ENCODE peak calls at places on chromosomes 16 and 17, in six cellular contexts. U, J, Z, I, T and G are unnamed samples.

GRCh38 chr17:80279895-80280294 is 19.2 kb downstream of the RNF213 start:
- DNase-seq in T (no peak), Z (peak), I (no peak), U (no peak), J (no peak), G (no peak)

GRCh38 chr17:74235040-74235581 is 21.7 kb downstream of the TTYH2 start:
- DNase-seq in Z (no peak), I (peak), J (no peak), U (no peak), T (no peak), G (no peak)

GRCh38 chr16:87581867-87582220 is 20.5 kb upstream of the JPH3 start:
- DNase-seq in T (no peak), I (no peak), U (no peak), Z (peak), J (no peak), G (no peak)

GRCh38 chr17:42277342-42277712 is 1.1 kb upstream of the STAT5B start:
- DNase-seq in U (no peak), I (no peak), Z (no peak), J (no peak), T (no peak), G (no peak)

GRCh38 chr16:2856061-2856670 is 1.8 kb downstream of the PRSS22 start:
- DNase-seq in T (peak), J (peak), Z (no peak), U (peak), I (no peak), G (peak)

GRCh38 chr17:58330997-58331814 is 2.6 kb upstream of the TSPOAP1 start:
- DNase-seq in I (peak), T (peak), U (peak), J (no peak), Z (no peak), G (peak)

GRCh38 chr17:50798424-50799344 is 31.4 kb upstream of the ANKRD40CL start:
- DNase-seq in Z (no peak), U (no peak), T (no peak), J (no peak), I (no peak), G (no peak)

GRCh38 chr17:73338050-73338491 is 26.3 kb upstream of the CDC42EP4 start:
- DNase-seq in U (no peak), J (peak), Z (peak), T (no peak), I (no peak), G (no peak)

GRCh38 chr16:84827131-84827574 is 7.4 kb downstream of the CRISPLD2 start:
- DNase-seq in I (no peak), J (no peak), T (no peak), Z (peak), U (no peak), G (no peak)

GRCh38 chr17:7557825-7558543 is 566 bp upstream of the TNFSF13 start:
- DNase-seq in I (peak), T (no peak), J (peak), Z (peak), U (no peak), G (peak)

GRCh38 chr17:42744806-42745617 is at the start of gene EZH1:
- DNase-seq in U (peak), T (peak), J (peak), Z (peak), I (peak), G (peak)

GRCh38 chr17:65043802-65044201 is 12.7 kb downstream of the GNA13 start:
- DNase-seq in T (no peak), U (no peak), J (no peak), I (no peak), Z (no peak), G (no peak)

GRCh38 chr16:88466949-88467348 is 13.9 kb downstream of the ZFPM1 start:
- DNase-seq in U (no peak), J (no peak), Z (no peak), T (no peak), I (no peak), G (no peak)

GRCh38 chr16:47060596-47060995 is 83.1 kb downstream of the NETO2 start:
- DNase-seq in Z (no peak), I (no peak), T (no peak), U (no peak), J (no peak), G (no peak)

GRCh38 chr17:29559640-29560039 is 7.2 kb downstream of the ABHD15 start:
- DNase-seq in I (no peak), U (no peak), T (no peak), J (no peak), Z (no peak), G (peak)

GRCh38 chr16:82050506-82050905 is 15.5 kb downstream of the HSD17B2 start:
- DNase-seq in T (no peak), Z (no peak), I (no peak), J (no peak), U (no peak), G (no peak)

GRCh38 chr16:27245276-27246231 is 23.0 kb downstream of the NSMCE1 start:
- DNase-seq in I (no peak), J (no peak), T (no peak), Z (peak), U (peak), G (no peak)

GRCh38 chr17:33778505-33779398 is 476.3 kb upstream of the CCL2 start:
- DNase-seq in Z (peak), J (peak), T (peak), U (peak), I (peak), G (peak)

GRCh38 chr17:19705771-19706770 is 10.3 kb downstream of the SLC47A2 start:
- DNase-seq in U (no peak), T (no peak), Z (no peak), J (no peak), I (no peak), G (no peak)

GRCh38 chr16:526181-527014 is 1.1 kb upstream of the CAPN15 start:
- DNase-seq in Z (peak), J (peak), I (no peak), U (peak), T (no peak), G (peak)

GRCh38 chr17:68320311-68320865 is 29.1 kb downstream of the ARSG start:
- DNase-seq in U (no peak), I (no peak), T (no peak), Z (no peak), J (no peak), G (no peak)